ENCODE peak calls at places on chromosomes 2 and 18, in nine cellular contexts. B is K562, K is AG04449, Y is progenitor cell of endocrine pancreas, J is chondrocyte, D is heart left ventricle, Q is GM12865, R is thoracic aorta, I is endothelial cell. E is an unnamed sample.

GRCh38 chr18:59067873-59068272 is 71.8 kb upstream of the SEC11C start:
- DNase-seq in B (no peak), K (no peak), Y (no peak), J (no peak), D (no peak), Q (peak), R (no peak), I (peak), E (peak)

GRCh38 chr18:28175047-28175929 is 1.6 kb downstream of the CDH2 start:
- DNase-seq in B (no peak), K (no peak), Y (peak), J (peak), D (peak), Q (no peak), R (no peak), I (peak), E (no peak)

GRCh38 chr18:35045121-35045520 is 3.9 kb downstream of the MAPRE2 start:
- DNase-seq in B (no peak), K (no peak), Y (no peak), J (no peak), D (no peak), Q (no peak), R (no peak), I (no peak), E (no peak)

GRCh38 chr18:159037-159652 is 788 bp downstream of the USP14 start:
- DNase-seq in B (peak), K (no peak), Y (no peak), J (no peak), D (no peak), Q (peak), R (no peak), I (no peak), E (no peak)

GRCh38 chr18:79046522-79046921 is 22.7 kb upstream of the ATP9B start:
- DNase-seq in B (no peak), K (no peak), Y (no peak), J (no peak), D (no peak), Q (no peak), R (no peak), I (no peak), E (no peak)

GRCh38 chr2:30744823-30745222 is 62.4 kb downstream of the CAPN13 start:
- DNase-seq in B (no peak), K (no peak), Y (no peak), J (no peak), D (no peak), Q (no peak), R (no peak), I (no peak), E (no peak)

GRCh38 chr2:9336534-9337354 is 86.6 kb downstream of the ITGB1BP1 start:
- DNase-seq in B (peak), K (peak), Y (no peak), J (no peak), D (peak), Q (no peak), R (no peak), I (no peak), E (peak)

GRCh38 chr2:181585732-181586131 is 71.2 kb downstream of the CERKL start:
- DNase-seq in B (no peak), K (no peak), Y (no peak), J (no peak), D (no peak), Q (peak), R (no peak), I (no peak), E (peak)

GRCh38 chr18:58949031-58949430 is 84.4 kb downstream of the ZNF532 start:
- DNase-seq in B (no peak), K (no peak), Y (no peak), J (no peak), D (no peak), Q (no peak), R (no peak), I (no peak), E (no peak)

GRCh38 chr2:98632351-98632750 is 24.0 kb downstream of the UNC50 start:
- DNase-seq in B (no peak), K (no peak), Y (no peak), J (no peak), D (no peak), Q (no peak), R (no peak), I (no peak), E (no peak)

GRCh38 chr2:98637401-98638144 is 29.2 kb downstream of the UNC50 start:
- DNase-seq in B (no peak), K (no peak), Y (no peak), J (no peak), D (no peak), Q (peak), R (no peak), I (no peak), E (no peak)

DNA sequence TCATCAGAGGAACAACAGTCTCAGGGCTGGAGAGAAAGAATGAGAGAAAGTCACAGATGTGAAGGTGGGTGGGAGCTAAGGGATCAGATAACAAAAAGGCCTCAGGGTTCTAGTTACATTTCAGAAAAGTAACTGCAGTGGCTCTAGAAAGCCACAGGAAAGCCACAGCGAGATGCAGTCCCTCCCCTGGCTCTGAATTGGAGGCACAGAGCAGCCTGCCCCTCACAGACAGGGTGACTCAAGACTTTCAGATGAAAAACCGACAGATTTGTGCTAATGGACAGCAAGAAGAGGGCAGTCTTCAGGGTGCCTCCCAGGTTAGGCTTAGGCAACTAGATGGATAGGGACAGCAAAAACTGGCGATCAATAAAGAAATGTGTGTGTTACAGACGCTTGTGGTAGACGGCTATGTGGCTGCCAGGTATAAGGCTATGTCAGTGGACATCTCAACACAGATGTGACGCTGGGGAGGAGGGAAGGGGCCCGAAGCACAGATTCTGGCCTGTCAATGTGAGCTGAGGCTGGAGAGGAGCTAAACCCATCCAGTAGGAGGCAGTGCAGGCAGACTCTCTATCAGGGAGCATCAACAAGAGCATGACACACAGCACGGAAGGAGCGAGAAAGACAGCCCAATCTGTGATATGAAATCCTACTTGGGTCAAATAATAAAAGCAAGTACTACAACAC is 26.2 kb downstream of the UNC50 start:
- DNase-seq in B (peak), K (no peak), Y (no peak), J (no peak), D (no peak), Q (peak), R (no peak), I (peak), E (peak)
- TF ChIP-seq CTCF in B (peak), K (no peak), Y (peak), J (peak), D (no peak), Q (peak), R (no peak), I (peak), E (no peak)

GRCh38 chr2:75460630-75461029 is 100.1 kb downstream of the EVA1A start:
- DNase-seq in B (no peak), K (no peak), Y (no peak), J (no peak), D (no peak), Q (no peak), R (no peak), I (no peak), E (no peak)

GRCh38 chr2:75465317-75465998 is 95.3 kb downstream of the EVA1A start:
- DNase-seq in B (no peak), K (no peak), Y (no peak), J (no peak), D (no peak), Q (peak), R (no peak), I (peak), E (no peak)

GRCh38 chr2:75462714-75463113 is 98.0 kb downstream of the EVA1A start:
- DNase-seq in B (no peak), K (no peak), Y (no peak), J (no peak), D (no peak), Q (no peak), R (no peak), I (no peak), E (no peak)

GRCh38 chr2:75466708-75467311 is 93.9 kb downstream of the EVA1A start:
- DNase-seq in B (peak), K (no peak), Y (no peak), J (no peak), D (no peak), Q (peak), R (no peak), I (peak), E (peak)

GRCh38 chr2:75464348-75464946 is 96.3 kb downstream of the EVA1A start:
- DNase-seq in B (peak), K (no peak), Y (no peak), J (no peak), D (no peak), Q (peak), R (no peak), I (no peak), E (no peak)
- TF ChIP-seq CTCF in B (peak), K (peak), Y (peak), J (peak), D (peak), Q (peak), R (no peak), I (peak), E (no peak)

GRCh38 chr2:139626128-139626527 is 845.9 kb upstream of the NXPH2 start:
- DNase-seq in B (no peak), K (no peak), Y (no peak), J (no peak), D (no peak), Q (no peak), R (no peak), I (no peak), E (no peak)
- TF ChIP-seq CTCF in B (no peak), K (no peak), Y (no peak), J (no peak), D (no peak), Q (no peak), R (no peak), I (no peak), E (no peak)

DNA sequence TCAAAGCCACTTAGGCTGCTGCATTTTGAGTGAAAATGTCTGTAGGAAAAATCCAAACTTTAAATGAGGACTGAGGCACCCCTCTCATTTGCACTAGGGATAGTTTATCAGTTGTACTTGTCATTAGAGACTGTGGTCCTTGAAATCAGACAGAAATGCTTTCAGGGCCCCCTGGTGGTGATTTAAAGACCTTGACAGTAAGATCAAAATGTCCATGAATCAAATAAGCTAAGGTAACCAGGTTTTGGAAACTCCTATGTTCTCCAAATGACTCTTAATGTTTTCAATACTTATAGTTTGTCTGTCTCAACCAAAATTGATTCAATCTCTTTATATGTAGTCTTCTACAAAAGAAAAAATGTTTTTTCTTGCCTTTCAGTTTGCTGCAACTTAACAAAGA is 28.8 kb upstream of the DDX18 start:
- DNase-seq in B (peak), K (no peak), Y (peak), J (no peak), D (no peak), Q (peak), R (no peak), I (peak), E (peak)
- TF ChIP-seq CTCF in B (peak), K (peak), Y (peak), J (peak), D (peak), Q (peak), R (peak), I (peak), E (peak)

E was measured in Calu3.